ENCODE peak calls at places on chromosomes 3 and 15, in five cellular contexts. One of them, this sample, is unnamed.

GRCh38 chr3:32616267-32616962 is 45.8 kb upstream of the DYNC1LI1 start:
- DNase-seq in activated CD4-positive, alpha-beta T cell treated with anti-CD3 and anti-CD28 coated beads, Interleukin-2, amount 50 U/mL, for 4 hours: no peak
- DNase-seq in GM23338: no peak
- DNase-seq in GM13977: no peak
- DNase-seq in MCF 10A: no peak
- DNase-seq in this sample: no peak

GRCh38 chr3:158830391-158830790 is 28.5 kb downstream of the MFSD1 start:
- DNase-seq in activated CD4-positive, alpha-beta T cell treated with anti-CD3 and anti-CD28 coated beads, Interleukin-2, amount 50 U/mL, for 4 hours: no peak
- DNase-seq in GM23338: no peak
- DNase-seq in GM13977: no peak
- DNase-seq in MCF 10A: peak; percentile 27
- DNase-seq in this sample: no peak

GRCh38 chr3:48268381-48268935 is 27.6 kb downstream of the ZNF589 start:
- DNase-seq in activated CD4-positive, alpha-beta T cell treated with anti-CD3 and anti-CD28 coated beads, Interleukin-2, amount 50 U/mL, for 4 hours: peak; percentile 86
- DNase-seq in GM23338: no peak
- DNase-seq in GM13977: peak; percentile 49
- DNase-seq in MCF 10A: peak; percentile 86
- DNase-seq in this sample: no peak

GRCh38 chr15:90814193-90814811 is 54.1 kb upstream of the FURIN start:
- DNase-seq in activated CD4-positive, alpha-beta T cell treated with anti-CD3 and anti-CD28 coated beads, Interleukin-2, amount 50 U/mL, for 4 hours: no peak
- DNase-seq in GM23338: no peak
- DNase-seq in GM13977: no peak
- DNase-seq in MCF 10A: no peak
- DNase-seq in this sample: no peak

GRCh38 chr15:74610302-74610951 is 5.2 kb upstream of the CLK3 start:
- DNase-seq in activated CD4-positive, alpha-beta T cell treated with anti-CD3 and anti-CD28 coated beads, Interleukin-2, amount 50 U/mL, for 4 hours: no peak
- DNase-seq in GM23338: no peak
- DNase-seq in GM13977: no peak
- DNase-seq in MCF 10A: no peak
- DNase-seq in this sample: peak; percentile 37

GRCh38 chr3:52289747-52290595 is 2.3 kb downstream of the GLYCTK start:
- DNase-seq in activated CD4-positive, alpha-beta T cell treated with anti-CD3 and anti-CD28 coated beads, Interleukin-2, amount 50 U/mL, for 4 hours: no peak
- DNase-seq in GM23338: peak; percentile 50
- DNase-seq in GM13977: no peak
- DNase-seq in MCF 10A: no peak
- DNase-seq in this sample: no peak

GRCh38 chr3:147458995-147459704 is 50.0 kb downstream of the ZIC1 start:
- DNase-seq in activated CD4-positive, alpha-beta T cell treated with anti-CD3 and anti-CD28 coated beads, Interleukin-2, amount 50 U/mL, for 4 hours: no peak
- DNase-seq in GM23338: no peak
- DNase-seq in GM13977: no peak
- DNase-seq in MCF 10A: no peak
- DNase-seq in this sample: no peak

GRCh38 chr3:105606052-105606451 is 239.3 kb downstream of the ALCAM start:
- DNase-seq in activated CD4-positive, alpha-beta T cell treated with anti-CD3 and anti-CD28 coated beads, Interleukin-2, amount 50 U/mL, for 4 hours: no peak
- DNase-seq in GM23338: no peak
- DNase-seq in GM13977: no peak
- DNase-seq in MCF 10A: no peak
- DNase-seq in this sample: no peak

GRCh38 chr3:52690560-52690959 is 4.7 kb downstream of the GNL3 start:
- DNase-seq in activated CD4-positive, alpha-beta T cell treated with anti-CD3 and anti-CD28 coated beads, Interleukin-2, amount 50 U/mL, for 4 hours: no peak
- DNase-seq in GM23338: no peak
- DNase-seq in GM13977: no peak
- DNase-seq in MCF 10A: no peak
- DNase-seq in this sample: no peak

GRCh38 chr15:24916305-24917009 is 38.3 kb upstream of the SNRPN start:
- DNase-seq in activated CD4-positive, alpha-beta T cell treated with anti-CD3 and anti-CD28 coated beads, Interleukin-2, amount 50 U/mL, for 4 hours: no peak
- DNase-seq in GM23338: no peak
- DNase-seq in GM13977: no peak
- DNase-seq in MCF 10A: no peak
- DNase-seq in this sample: no peak

GRCh38 chr3:185069583-185070030 is 83.3 kb downstream of the C3orf70 start:
- DNase-seq in activated CD4-positive, alpha-beta T cell treated with anti-CD3 and anti-CD28 coated beads, Interleukin-2, amount 50 U/mL, for 4 hours: no peak
- DNase-seq in GM23338: peak; percentile 93
- DNase-seq in GM13977: no peak
- DNase-seq in MCF 10A: no peak
- DNase-seq in this sample: peak; percentile 73

GRCh38 chr3:185930393-185931107 is 7.3 kb downstream of the TRA2B start:
- DNase-seq in activated CD4-positive, alpha-beta T cell treated with anti-CD3 and anti-CD28 coated beads, Interleukin-2, amount 50 U/mL, for 4 hours: no peak
- DNase-seq in GM23338: no peak
- DNase-seq in GM13977: no peak
- DNase-seq in MCF 10A: no peak
- DNase-seq in this sample: no peak

GRCh38 chr3:195124378-195124985 is 146.5 kb downstream of the XXYLT1 start:
- DNase-seq in activated CD4-positive, alpha-beta T cell treated with anti-CD3 and anti-CD28 coated beads, Interleukin-2, amount 50 U/mL, for 4 hours: no peak
- DNase-seq in GM23338: no peak
- DNase-seq in GM13977: no peak
- DNase-seq in MCF 10A: no peak
- DNase-seq in this sample: no peak

GRCh38 chr15:70556804-70557203 is 206.6 kb downstream of the UACA start:
- DNase-seq in activated CD4-positive, alpha-beta T cell treated with anti-CD3 and anti-CD28 coated beads, Interleukin-2, amount 50 U/mL, for 4 hours: no peak
- DNase-seq in GM23338: no peak
- DNase-seq in GM13977: no peak
- DNase-seq in MCF 10A: no peak
- DNase-seq in this sample: no peak

GRCh38 chr3:8529738-8530525 is 28.3 kb downstream of the LMCD1 start:
- DNase-seq in activated CD4-positive, alpha-beta T cell treated with anti-CD3 and anti-CD28 coated beads, Interleukin-2, amount 50 U/mL, for 4 hours: no peak
- DNase-seq in GM23338: no peak
- DNase-seq in GM13977: no peak
- DNase-seq in MCF 10A: peak; percentile 45
- DNase-seq in this sample: no peak

GRCh38 chr15:70410371-70410975 is 312.8 kb upstream of the TLE3 start:
- DNase-seq in activated CD4-positive, alpha-beta T cell treated with anti-CD3 and anti-CD28 coated beads, Interleukin-2, amount 50 U/mL, for 4 hours: no peak
- DNase-seq in GM23338: no peak
- DNase-seq in GM13977: no peak
- DNase-seq in MCF 10A: peak; percentile 29
- DNase-seq in this sample: no peak

GRCh38 chr15:78390242-78390641 is 47.8 kb upstream of the IREB2 start:
- DNase-seq in activated CD4-positive, alpha-beta T cell treated with anti-CD3 and anti-CD28 coated beads, Interleukin-2, amount 50 U/mL, for 4 hours: no peak
- DNase-seq in GM23338: no peak
- DNase-seq in GM13977: no peak
- DNase-seq in MCF 10A: no peak
- DNase-seq in this sample: no peak

GRCh38 chr15:90087454-90088154 is 14.7 kb downstream of the IDH2 start:
- DNase-seq in activated CD4-positive, alpha-beta T cell treated with anti-CD3 and anti-CD28 coated beads, Interleukin-2, amount 50 U/mL, for 4 hours: no peak
- DNase-seq in GM23338: peak; percentile 58
- DNase-seq in GM13977: no peak
- DNase-seq in MCF 10A: peak; percentile 70
- DNase-seq in this sample: peak; percentile 80

GRCh38 chr3:120802916-120803315 is 60.4 kb downstream of the GTF2E1 start:
- DNase-seq in activated CD4-positive, alpha-beta T cell treated with anti-CD3 and anti-CD28 coated beads, Interleukin-2, amount 50 U/mL, for 4 hours: no peak
- DNase-seq in GM23338: no peak
- DNase-seq in GM13977: no peak
- DNase-seq in MCF 10A: peak; percentile 6
- DNase-seq in this sample: no peak

GRCh38 chr3:28667646-28668376 is 319.2 kb upstream of the AZI2 start:
- DNase-seq in activated CD4-positive, alpha-beta T cell treated with anti-CD3 and anti-CD28 coated beads, Interleukin-2, amount 50 U/mL, for 4 hours: peak; percentile 6
- DNase-seq in GM23338: peak; percentile 85
- DNase-seq in GM13977: peak; percentile 41
- DNase-seq in MCF 10A: peak; percentile 83
- DNase-seq in this sample: peak; percentile 66

GRCh38 chr3:12478326-12478725 is 6.0 kb upstream of the TSEN2 start:
- DNase-seq in activated CD4-positive, alpha-beta T cell treated with anti-CD3 and anti-CD28 coated beads, Interleukin-2, amount 50 U/mL, for 4 hours: no peak
- DNase-seq in GM23338: no peak
- DNase-seq in GM13977: no peak
- DNase-seq in MCF 10A: no peak
- DNase-seq in this sample: no peak

GRCh38 chr3:126659915-126660886 is 5.3 kb upstream of the TXNRD3 start:
- DNase-seq in activated CD4-positive, alpha-beta T cell treated with anti-CD3 and anti-CD28 coated beads, Interleukin-2, amount 50 U/mL, for 4 hours: no peak
- DNase-seq in GM23338: peak; percentile 74
- DNase-seq in GM13977: no peak
- DNase-seq in MCF 10A: peak; percentile 32
- DNase-seq in this sample: peak; percentile 51

GRCh38 chr15:44094776-44095175 is 100.3 kb downstream of the FRMD5 start:
- DNase-seq in activated CD4-positive, alpha-beta T cell treated with anti-CD3 and anti-CD28 coated beads, Interleukin-2, amount 50 U/mL, for 4 hours: no peak
- DNase-seq in GM23338: no peak
- DNase-seq in GM13977: no peak
- DNase-seq in MCF 10A: peak; percentile 7
- DNase-seq in this sample: no peak

GRCh38 chr3:30306896-30307295 is 299.5 kb upstream of the TGFBR2 start:
- DNase-seq in activated CD4-positive, alpha-beta T cell treated with anti-CD3 and anti-CD28 coated beads, Interleukin-2, amount 50 U/mL, for 4 hours: no peak
- DNase-seq in GM23338: no peak
- DNase-seq in GM13977: no peak
- DNase-seq in MCF 10A: no peak
- DNase-seq in this sample: no peak

GRCh38 chr15:47959617-47960398 is 161.0 kb upstream of the SLC24A5 start:
- DNase-seq in activated CD4-positive, alpha-beta T cell treated with anti-CD3 and anti-CD28 coated beads, Interleukin-2, amount 50 U/mL, for 4 hours: no peak
- DNase-seq in GM23338: no peak
- DNase-seq in GM13977: no peak
- DNase-seq in MCF 10A: no peak
- DNase-seq in this sample: no peak

GRCh38 chr15:58551764-58552504 is 120.1 kb downstream of the LIPC start:
- DNase-seq in activated CD4-positive, alpha-beta T cell treated with anti-CD3 and anti-CD28 coated beads, Interleukin-2, amount 50 U/mL, for 4 hours: no peak
- DNase-seq in GM23338: peak; percentile 47
- DNase-seq in GM13977: no peak
- DNase-seq in MCF 10A: peak; percentile 93
- DNase-seq in this sample: no peak

GRCh38 chr15:69319384-69320375 is 21.0 kb downstream of the PAQR5 start:
- DNase-seq in activated CD4-positive, alpha-beta T cell treated with anti-CD3 and anti-CD28 coated beads, Interleukin-2, amount 50 U/mL, for 4 hours: no peak
- DNase-seq in GM23338: no peak
- DNase-seq in GM13977: no peak
- DNase-seq in MCF 10A: no peak
- DNase-seq in this sample: no peak

GRCh38 chr15:76163429-76164020 is 103.7 kb downstream of the TMEM266 start:
- DNase-seq in activated CD4-positive, alpha-beta T cell treated with anti-CD3 and anti-CD28 coated beads, Interleukin-2, amount 50 U/mL, for 4 hours: no peak
- DNase-seq in GM23338: no peak
- DNase-seq in GM13977: no peak
- DNase-seq in MCF 10A: peak; percentile 91
- DNase-seq in this sample: peak; percentile 45

GRCh38 chr3:62149962-62150361 is 223.4 kb downstream of the FEZF2 start:
- DNase-seq in activated CD4-positive, alpha-beta T cell treated with anti-CD3 and anti-CD28 coated beads, Interleukin-2, amount 50 U/mL, for 4 hours: no peak
- DNase-seq in GM23338: no peak
- DNase-seq in GM13977: no peak
- DNase-seq in MCF 10A: peak; percentile 48
- DNase-seq in this sample: no peak

GRCh38 chr3:107604057-107604802 is 81.5 kb downstream of the BBX start:
- DNase-seq in activated CD4-positive, alpha-beta T cell treated with anti-CD3 and anti-CD28 coated beads, Interleukin-2, amount 50 U/mL, for 4 hours: no peak
- DNase-seq in GM23338: no peak
- DNase-seq in GM13977: no peak
- DNase-seq in MCF 10A: peak; percentile 39
- DNase-seq in this sample: no peak

GRCh38 chr3:134067311-134068161 is 37.8 kb upstream of the SLCO2A1 start:
- DNase-seq in activated CD4-positive, alpha-beta T cell treated with anti-CD3 and anti-CD28 coated beads, Interleukin-2, amount 50 U/mL, for 4 hours: no peak
- DNase-seq in GM23338: no peak
- DNase-seq in GM13977: no peak
- DNase-seq in MCF 10A: peak; percentile 23
- DNase-seq in this sample: no peak

GRCh38 chr15:48541659-48542334 is 103.7 kb downstream of the FBN1 start:
- DNase-seq in activated CD4-positive, alpha-beta T cell treated with anti-CD3 and anti-CD28 coated beads, Interleukin-2, amount 50 U/mL, for 4 hours: no peak
- DNase-seq in GM23338: no peak
- DNase-seq in GM13977: peak; percentile 57
- DNase-seq in MCF 10A: peak; percentile 73
- DNase-seq in this sample: no peak

GRCh38 chr3:114213262-114213668 is 24.1 kb downstream of the ZNF80 start:
- DNase-seq in activated CD4-positive, alpha-beta T cell treated with anti-CD3 and anti-CD28 coated beads, Interleukin-2, amount 50 U/mL, for 4 hours: no peak
- DNase-seq in GM23338: no peak
- DNase-seq in GM13977: no peak
- DNase-seq in MCF 10A: no peak
- DNase-seq in this sample: no peak